ENCODE peak calls at places on chromosomes 11 and 22, in ten cellular contexts. M, D, U, B, X, I, T, F, V and Q are unnamed samples.

GRCh38 chr11:32225491-32226285 is 134.8 kb downstream of the RCN1 start:
- DNase-seq in M (no peak), D (no peak), U (no peak), B (no peak), X (no peak), I (no peak), T (no peak), F (no peak), V (no peak), Q (no peak)

GRCh38 chr22:50620861-50621490 is 7.0 kb downstream of the ARSA start:
- DNase-seq in M (no peak), D (peak), U (no peak), B (no peak), X (no peak), I (no peak), T (peak), F (peak), V (peak), Q (no peak)

GRCh38 chr22:36510966-36511881 is 4.4 kb upstream of the FOXRED2 start:
- DNase-seq in M (peak), D (no peak), U (peak), B (no peak), X (peak), I (peak), T (no peak), F (no peak), V (no peak), Q (no peak)

GRCh38 chr22:46442217-46442853 is 95.1 kb downstream of the CELSR1 start:
- DNase-seq in M (no peak), D (no peak), U (no peak), B (no peak), X (no peak), I (no peak), T (no peak), F (no peak), V (no peak), Q (no peak)

GRCh38 chr11:71294846-71295600 is 42.6 kb upstream of the SHANK2 start:
- DNase-seq in M (no peak), D (no peak), U (no peak), B (no peak), X (no peak), I (no peak), T (no peak), F (no peak), V (no peak), Q (no peak)

GRCh38 chr11:114447892-114448291 is 8.6 kb downstream of the REXO2 start:
- DNase-seq in M (no peak), D (no peak), U (no peak), B (peak), X (no peak), I (peak), T (no peak), F (no peak), V (no peak), Q (no peak)

GRCh38 chr22:27801616-27802388 is at the start of gene MN1:
- DNase-seq in M (peak), D (peak), U (peak), B (no peak), X (peak), I (peak), T (no peak), F (no peak), V (peak), Q (peak)

GRCh38 chr11:11246166-11246565 is 106.9 kb downstream of the CSNK2A3 start:
- DNase-seq in M (no peak), D (no peak), U (no peak), B (no peak), X (no peak), I (no peak), T (no peak), F (no peak), V (no peak), Q (no peak)

GRCh38 chr11:113991718-113992458 is 17.0 kb downstream of the HTR3A start:
- DNase-seq in M (peak), D (no peak), U (no peak), B (no peak), X (no peak), I (no peak), T (no peak), F (no peak), V (no peak), Q (no peak)

GRCh38 chr11:16603245-16603644 is 135.2 kb upstream of the C11orf58 start:
- DNase-seq in M (peak), D (no peak), U (no peak), B (no peak), X (peak), I (no peak), T (no peak), F (no peak), V (no peak), Q (no peak)

GRCh38 chr11:77580712-77581337 is 8.9 kb upstream of the AQP11 start:
- DNase-seq in M (no peak), D (no peak), U (peak), B (no peak), X (peak), I (no peak), T (no peak), F (no peak), V (no peak), Q (no peak)

GRCh38 chr22:26570126-26570525 is 19.8 kb downstream of the TPST2 start:
- DNase-seq in M (peak), D (no peak), U (no peak), B (no peak), X (no peak), I (no peak), T (no peak), F (no peak), V (no peak), Q (no peak)

GRCh38 chr11:44964526-44965209 is 14.0 kb upstream of the TP53I11 start:
- DNase-seq in M (no peak), D (no peak), U (no peak), B (no peak), X (no peak), I (peak), T (no peak), F (no peak), V (no peak), Q (no peak)

GRCh38 chr22:22880645-22881044 is 7.0 kb upstream of the IGLL5 start:
- DNase-seq in M (no peak), D (no peak), U (no peak), B (no peak), X (no peak), I (no peak), T (no peak), F (no peak), V (no peak), Q (no peak)

GRCh38 chr11:9057888-9058287 is 33.5 kb downstream of the SCUBE2 start:
- DNase-seq in M (no peak), D (no peak), U (peak), B (no peak), X (no peak), I (no peak), T (no peak), F (no peak), V (no peak), Q (no peak)

GRCh38 chr22:40247976-40248375 is 70.3 kb downstream of the TNRC6B start:
- DNase-seq in M (no peak), D (no peak), U (peak), B (no peak), X (no peak), I (no peak), T (no peak), F (no peak), V (peak), Q (no peak)

GRCh38 chr22:28799834-28800307 is 498 bp downstream of the XBP1 start:
- DNase-seq in M (peak), D (no peak), U (peak), B (peak), X (peak), I (peak), T (peak), F (no peak), V (peak), Q (no peak)

GRCh38 chr11:120586072-120586471 is 74.5 kb downstream of the GRIK4 start:
- DNase-seq in M (no peak), D (no peak), U (no peak), B (no peak), X (no peak), I (no peak), T (no peak), F (no peak), V (no peak), Q (no peak)

GRCh38 chr22:41285441-41285819 is 557 bp downstream of the RANGAP1 start:
- DNase-seq in M (peak), D (peak), U (peak), B (peak), X (peak), I (peak), T (peak), F (peak), V (peak), Q (no peak)

GRCh38 chr11:91489989-91490388 is 734.6 kb upstream of the FAT3 start:
- DNase-seq in M (no peak), D (no peak), U (no peak), B (no peak), X (no peak), I (no peak), T (no peak), F (no peak), V (no peak), Q (no peak)

GRCh38 chr22:17213976-17214375 is 5.3 kb downstream of the ADA2 start:
- DNase-seq in M (peak), D (no peak), U (peak), B (no peak), X (peak), I (peak), T (peak), F (no peak), V (no peak), Q (no peak)

GRCh38 chr22:23091760-23092159 is 21.4 kb downstream of the GNAZ start:
- DNase-seq in M (no peak), D (no peak), U (no peak), B (no peak), X (no peak), I (no peak), T (no peak), F (no peak), V (no peak), Q (no peak)

GRCh38 chr22:31227186-31227585 is 15.1 kb downstream of the LIMK2 start:
- DNase-seq in M (no peak), D (no peak), U (no peak), B (no peak), X (no peak), I (no peak), T (no peak), F (no peak), V (no peak), Q (no peak)

GRCh38 chr22:39292561-39293074 is 26.8 kb downstream of the RPL3 start:
- DNase-seq in M (peak), D (no peak), U (peak), B (peak), X (peak), I (peak), T (no peak), F (no peak), V (no peak), Q (no peak)

GRCh38 chr11:31089117-31089516 is 280.4 kb downstream of the DCDC1 start:
- DNase-seq in M (no peak), D (no peak), U (no peak), B (no peak), X (no peak), I (no peak), T (no peak), F (no peak), V (no peak), Q (no peak)

GRCh38 chr11:106418786-106419185 is 341.3 kb downstream of the AASDHPPT start:
- DNase-seq in M (no peak), D (no peak), U (peak), B (no peak), X (no peak), I (no peak), T (no peak), F (no peak), V (no peak), Q (no peak)

GRCh38 chr11:46338988-46339666 is 8.1 kb upstream of the DGKZ start:
- DNase-seq in M (no peak), D (no peak), U (peak), B (no peak), X (no peak), I (peak), T (no peak), F (no peak), V (no peak), Q (no peak)

GRCh38 chr11:62546244-62546936 is at the start of gene AHNAK:
- DNase-seq in M (peak), D (no peak), U (peak), B (peak), X (peak), I (peak), T (peak), F (no peak), V (peak), Q (no peak)

GRCh38 chr11:119481667-119482400 is 58.9 kb upstream of the THY1 start:
- DNase-seq in M (peak), D (no peak), U (no peak), B (no peak), X (no peak), I (no peak), T (no peak), F (no peak), V (no peak), Q (no peak)

GRCh38 chr11:14672635-14673034 is 29.0 kb downstream of the PDE3B start:
- DNase-seq in M (no peak), D (no peak), U (no peak), B (no peak), X (no peak), I (peak), T (no peak), F (no peak), V (no peak), Q (no peak)

GRCh38 chr11:9982796-9983579 is 311.0 kb downstream of the SBF2 start:
- DNase-seq in M (no peak), D (no peak), U (no peak), B (no peak), X (no peak), I (peak), T (no peak), F (no peak), V (no peak), Q (peak)

GRCh38 chr11:71504526-71504925 is 22.5 kb upstream of the KRTAP5-7 start:
- DNase-seq in M (no peak), D (no peak), U (no peak), B (no peak), X (no peak), I (no peak), T (no peak), F (no peak), V (no peak), Q (no peak)

GRCh38 chr11:93498099-93499040 is 44.8 kb downstream of the SMCO4 start:
- DNase-seq in M (no peak), D (no peak), U (peak), B (no peak), X (peak), I (no peak), T (no peak), F (no peak), V (no peak), Q (no peak)

GRCh38 chr11:35141538-35141937 is 2.6 kb downstream of the CD44 start:
- DNase-seq in M (peak), D (no peak), U (no peak), B (no peak), X (no peak), I (no peak), T (no peak), F (no peak), V (no peak), Q (no peak)

GRCh38 chr11:28461846-28462245 is 353.7 kb downstream of the METTL15 start:
- DNase-seq in M (no peak), D (no peak), U (no peak), B (no peak), X (no peak), I (peak), T (no peak), F (no peak), V (no peak), Q (no peak)

GRCh38 chr11:102226702-102227101 is 90.6 kb upstream of the BIRC3 start:
- DNase-seq in M (no peak), D (no peak), U (peak), B (peak), X (peak), I (peak), T (no peak), F (no peak), V (no peak), Q (no peak)